ENCODE peak calls at places on chromosomes 4 and X, in four cellular contexts. C is GM12878, V is HepG2, S is H1. W is an unnamed sample.

GRCh38 chrX:21412029-21412428 is 37.8 kb downstream of the CNKSR2 start:
- DNase-seq in C (no peak), V (no peak), S (no peak), W (no peak)

GRCh38 chrX:118872102-118872566 is 48.5 kb downstream of the ZCCHC12 start:
- DNase-seq in C (no peak), V (no peak), S (no peak), W (no peak)

GRCh38 chr4:89226665-89227572 is 80.7 kb downstream of the GPRIN3 start:
- DNase-seq in C (peak; percentile 4), V (peak; percentile 62), S (peak; percentile 67), W (peak; percentile 69)

GRCh38 chr4:154928640-154929257 is 147.7 kb downstream of the RBM46 start:
- DNase-seq in C (no peak), V (peak; percentile 32), S (peak; percentile 17), W (peak; percentile 44)

GRCh38 chr4:1967512-1968149 is 41.1 kb downstream of the NELFA start:
- DNase-seq in C (no peak), V (no peak), S (no peak), W (no peak)

GRCh38 chr4:38678078-38678477 is 14.1 kb downstream of the KLF3 start:
- DNase-seq in C (no peak), V (no peak), S (no peak), W (no peak)

GRCh38 chr4:3525532-3526430 is 6.4 kb downstream of the LRPAP1 start:
- DNase-seq in C (no peak), V (no peak), S (no peak), W (no peak)

GRCh38 chrX:8897259-8897658 is 96.1 kb upstream of the FAM9A start:
- DNase-seq in C (no peak), V (no peak), S (no peak), W (no peak)

GRCh38 chr4:13857397-13857796 is 229.9 kb upstream of the BOD1L1 start:
- DNase-seq in C (no peak), V (no peak), S (no peak), W (no peak)

GRCh38 chrX:153627675-153628111 is 19.3 kb upstream of the DUSP9 start:
- DNase-seq in C (no peak), V (peak; percentile 80), S (no peak), W (no peak)

GRCh38 chr4:136036744-136037143 is 1495.5 kb downstream of the PCDH18 start:
- DNase-seq in C (no peak), V (no peak), S (no peak), W (no peak)
- TF ChIP-seq SUZ12 in C (no peak), V (no peak), S (no peak), W (no peak)

GRCh38 chrX:71144651-71145050 is at the start of gene NLGN3:
- DNase-seq in C (no peak), V (no peak), S (no peak), W (no peak)
- H3K4me3 ChIP-seq in C (no peak within 1 kb of the TSS), V (no peak within 1 kb of the TSS), S (peak within 1 kb of the TSS; percentile 79), W (peak within 1 kb of the TSS; percentile 45)

GRCh38 chr4:144740316-144740715 is 94.4 kb downstream of the HHIP start:
- DNase-seq in C (no peak), V (no peak), S (no peak), W (no peak)
- TF ChIP-seq SUZ12 in C (no peak), V (no peak), S (no peak), W (no peak)

GRCh38 chrX:23908219-23909003 is 605 bp downstream of the CXorf58 start:
- DNase-seq in C (no peak), V (no peak), S (no peak), W (no peak)
- H3K4me3 ChIP-seq in C (no peak overlapping the region), V (peak overlapping the region; percentile 44), S (peak overlapping the region; percentile 90), W (no peak overlapping the region)

GRCh38 chr4:55733874-55734437 is 85.6 kb upstream of the EXOC1L start:
- DNase-seq in C (no peak), V (peak; percentile 8), S (no peak), W (no peak)
- TF ChIP-seq SUZ12 in C (no peak), V (no peak), S (no peak), W (no peak)

GRCh38 chr4:152956167-152956566 is 20.0 kb downstream of the FHDC1 start:
- DNase-seq in C (no peak), V (no peak), S (no peak), W (no peak)

GRCh38 chr4:152953514-152953913 is 17.4 kb downstream of the FHDC1 start:
- DNase-seq in C (no peak), V (no peak), S (no peak), W (no peak)

GRCh38 chr4:152959080-152959479 is 23.0 kb downstream of the FHDC1 start:
- DNase-seq in C (no peak), V (peak; percentile 36), S (no peak), W (no peak)

GRCh38 chr4:152957437-152958185 is 21.5 kb downstream of the FHDC1 start:
- DNase-seq in C (no peak), V (no peak), S (no peak), W (no peak)

GRCh38 chr4:152956650-152957436 is 20.7 kb downstream of the FHDC1 start:
- DNase-seq in C (no peak), V (peak; percentile 18), S (no peak), W (no peak)
- H3K4me3 ChIP-seq in C (no peak overlapping the region), V (no peak overlapping the region), S (no peak overlapping the region), W (no peak overlapping the region)

GRCh38 chrX:37867509-37868153 is 20.3 kb upstream of the DYNLT3 start:
- DNase-seq in C (no peak), V (no peak), S (no peak), W (no peak)
- TF ChIP-seq SUZ12 in C (no peak), V (no peak), S (no peak), W (no peak)